ENCODE peak calls at places on chromosomes 5 and 9, in six cellular contexts. G, I, L, M, X and A are unnamed samples.

GRCh38 chr9:128921881-128922763 is 1.3 kb downstream of the PHYHD1 start:
- DNase-seq in G (peak; percentile 83), M (peak; percentile 73), L (peak; percentile 62), X (peak; percentile 99), I (no peak), A (peak; percentile 53)

GRCh38 chr5:6465831-6466790 is 17.5 kb downstream of the UBE2QL1 start:
- DNase-seq in X (no peak), L (no peak), M (no peak), G (no peak), I (no peak), A (no peak)

GRCh38 chr5:72152506-72152905 is 45.2 kb downstream of the MAP1B start:
- DNase-seq in L (no peak), G (no peak), I (peak; percentile 66), X (no peak), M (no peak), A (no peak)

GRCh38 chr5:120454094-120454798 is 9.9 kb upstream of the PRR16 start:
- DNase-seq in G (peak; percentile 90), L (no peak), I (peak; percentile 78), X (no peak), M (no peak), A (peak; percentile 89)

GRCh38 chr9:91714020-91714721 is 235.9 kb downstream of the ROR2 start:
- DNase-seq in X (no peak), G (peak; percentile 82), L (peak; percentile 64), I (no peak), M (peak; percentile 55), A (no peak)

GRCh38 chr5:6708814-6709213 is 4.4 kb upstream of the TENT4A start:
- DNase-seq in M (no peak), L (no peak), I (no peak), X (no peak), G (no peak), A (no peak)

GRCh38 chr9:94210616-94211603 is 48.2 kb upstream of the ZNF169 start:
- DNase-seq in G (no peak), M (no peak), I (no peak), X (no peak), L (no peak), A (peak; percentile 23)

GRCh38 chr5:180050106-180050929 is 21.2 kb downstream of the RNF130 start:
- DNase-seq in X (no peak), I (no peak), M (no peak), G (no peak), L (no peak), A (no peak)

GRCh38 chr5:100424787-100425186 is 110.4 kb upstream of the FAM174A start:
- DNase-seq in G (no peak), I (no peak), L (peak; percentile 19), X (no peak), M (no peak), A (no peak)

GRCh38 chr5:113330533-113331200 is 104.1 kb downstream of the TSSK1B start:
- DNase-seq in G (peak; percentile 63), L (no peak), I (peak; percentile 25), M (no peak), X (no peak), A (peak; percentile 20)

GRCh38 chr5:133702773-133703770 is 90.7 kb upstream of the FSTL4 start:
- DNase-seq in G (no peak), I (no peak), L (no peak), M (no peak), X (no peak), A (no peak)

GRCh38 chr5:53006920-53007890 is 18.1 kb downstream of the ITGA2 start:
- DNase-seq in X (no peak), I (no peak), G (no peak), M (no peak), L (no peak), A (no peak)

GRCh38 chr9:119273325-119273904 is 95.8 kb downstream of the BRINP1 start:
- DNase-seq in L (no peak), X (no peak), I (no peak), M (no peak), G (no peak), A (no peak)

GRCh38 chr9:27548055-27548741 is 18.6 kb upstream of the MOB3B start:
- DNase-seq in G (peak; percentile 64), I (no peak), L (no peak), X (no peak), M (no peak), A (no peak)

GRCh38 chr9:124286292-124286931 is 28.7 kb downstream of the NEK6 start:
- DNase-seq in G (peak; percentile 80), X (no peak), L (no peak), I (peak; percentile 66), M (peak; percentile 73), A (peak; percentile 81)

GRCh38 chr5:158162026-158162425 is 303.1 kb upstream of the CLINT1 start:
- DNase-seq in X (no peak), L (no peak), M (no peak), I (no peak), G (no peak), A (peak; percentile 95)

GRCh38 chr5:31889131-31889561 is 250.2 kb downstream of the PDZD2 start:
- DNase-seq in X (peak; percentile 32), M (no peak), G (no peak), L (no peak), I (no peak), A (no peak)

GRCh38 chr9:87405677-87406544 is 91.8 kb upstream of the DAPK1 start:
- DNase-seq in M (peak; percentile 53), G (peak; percentile 80), I (peak; percentile 23), L (no peak), X (no peak), A (no peak)

GRCh38 chr5:1778138-1779020 is 21.3 kb downstream of the MRPL36 start:
- DNase-seq in M (no peak), L (no peak), X (no peak), G (no peak), I (no peak), A (no peak)

GRCh38 chr9:28820741-28821140 is 1247.5 kb upstream of the C9orf72 start:
- DNase-seq in I (no peak), G (no peak), X (no peak), L (no peak), M (no peak), A (no peak)

GRCh38 chr5:177966009-177966838 is 29.8 kb downstream of the PROP1 start:
- DNase-seq in M (no peak), G (no peak), L (no peak), X (no peak), I (no peak), A (no peak)

GRCh38 chr5:104987074-104987473 is 1424.5 kb upstream of the NUDT12 start:
- DNase-seq in M (no peak), G (no peak), I (no peak), L (no peak), X (no peak), A (no peak)

GRCh38 chr9:18979367-18979766 is 53.6 kb downstream of the SAXO1 start:
- DNase-seq in L (no peak), X (no peak), G (peak; percentile 19), M (no peak), I (no peak), A (no peak)

GRCh38 chr5:9533577-9534334 is 12.1 kb downstream of the SEMA5A start:
- DNase-seq in L (no peak), I (no peak), X (no peak), G (no peak), M (no peak), A (no peak)

GRCh38 chr9:24602687-24603352 is 57.1 kb upstream of the IZUMO3 start:
- DNase-seq in G (no peak), X (no peak), M (no peak), I (no peak), L (no peak), A (no peak)

GRCh38 chr9:127637322-127637847 is 25.3 kb downstream of the STXBP1 start:
- DNase-seq in I (peak; percentile 76), G (peak; percentile 90), L (no peak), X (no peak), M (no peak), A (peak; percentile 12)

GRCh38 chr9:127633216-127633615 is 21.1 kb downstream of the STXBP1 start:
- DNase-seq in L (no peak), X (no peak), I (no peak), M (no peak), G (no peak), A (no peak)

GRCh38 chr9:127635198-127635735 is 23.2 kb downstream of the STXBP1 start:
- DNase-seq in G (no peak), M (no peak), I (no peak), L (no peak), X (no peak), A (no peak)

GRCh38 chr9:127634021-127634420 is 21.9 kb downstream of the STXBP1 start:
- DNase-seq in X (no peak), L (no peak), M (no peak), G (peak; percentile 24), I (no peak), A (no peak)

DNA sequence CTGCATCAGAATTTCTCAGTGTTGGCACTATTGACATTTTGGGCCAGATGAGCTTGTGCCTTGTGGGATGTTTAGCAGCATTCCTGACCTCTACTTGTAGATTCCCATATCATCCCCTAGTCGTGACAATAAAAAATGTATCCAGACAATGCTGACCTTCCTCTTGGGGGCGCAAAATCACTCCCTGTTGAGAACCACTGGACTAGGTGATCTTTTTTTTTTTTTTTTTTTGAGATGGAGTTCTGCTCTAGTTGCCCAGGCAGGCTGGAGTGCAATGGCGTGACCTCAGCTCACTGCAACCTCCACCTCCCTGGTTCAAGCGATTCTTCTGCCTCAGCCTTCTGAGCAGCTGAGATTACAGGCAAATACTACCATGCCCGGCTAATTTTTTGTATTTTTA is 22.6 kb downstream of the STXBP1 start:
- DNase-seq in I (no peak), M (no peak), L (no peak), X (peak; percentile 76), G (no peak), A (no peak)
- TF ChIP-seq CTCF in I (no peak), M (no peak), L (no peak), X (peak; percentile 46), G (no peak), A (no peak)

GRCh38 chr5:127061537-127061936 is 11.8 kb downstream of the C5orf63 start:
- DNase-seq in L (no peak), I (no peak), X (no peak), M (no peak), G (no peak), A (no peak)
- TF ChIP-seq CTCF in L (no peak), I (no peak), X (no peak), M (no peak), G (no peak), A (no peak)

GRCh38 chr5:139658501-139658927 is 10.4 kb downstream of the CXXC5 start:
- DNase-seq in X (no peak), L (no peak), G (peak; percentile 60), I (no peak), M (no peak), A (no peak)
- TF ChIP-seq CTCF in X (no peak), L (no peak), G (no peak), I (peak; percentile 21), M (no peak), A (no peak)

GRCh38 chr5:65876496-65876895 is 49.9 kb upstream of the ERBIN start:
- DNase-seq in G (no peak), X (no peak), M (no peak), I (no peak), L (no peak), A (no peak)

GRCh38 chr5:65876970-65877369 is 49.4 kb upstream of the ERBIN start:
- DNase-seq in X (no peak), L (no peak), M (no peak), G (no peak), I (no peak), A (no peak)

GRCh38 chr5:65882278-65882677 is 44.1 kb upstream of the ERBIN start:
- DNase-seq in G (peak; percentile 28), M (no peak), I (no peak), L (no peak), X (no peak), A (no peak)

GRCh38 chr5:65883461-65883860 is 42.9 kb upstream of the ERBIN start:
- DNase-seq in X (no peak), M (no peak), G (no peak), L (no peak), I (no peak), A (no peak)

GRCh38 chr5:65880673-65881072 is 45.7 kb upstream of the ERBIN start:
- DNase-seq in M (no peak), I (no peak), L (no peak), G (no peak), X (no peak), A (no peak)
- TF ChIP-seq CTCF in M (no peak), I (no peak), L (no peak), G (no peak), X (no peak), A (no peak)